ENCODE peak calls at places on chromosomes 3 and 15, in five cellular contexts. X is GM12878, H is NT2/D1, R is K562, K is HepG2. W is an unnamed sample.
A peak's percentile ranks its signal among the peaks of the same experiment; 100 is the strongest.

GRCh38 chr3:69145688-69146087 is 23.3 kb upstream of the LMOD3 start:
- DNase-seq in H (no peak), X (no peak), R (no peak), K (no peak), W (no peak)

GRCh38 chr15:84992157-84992940 is 10.7 kb downstream of the PDE8A start:
- DNase-seq in X (no peak), K (peak; percentile 49), H (no peak), R (peak; percentile 53), W (peak; percentile 93)

GRCh38 chr15:52241489-52241888 is 50.3 kb upstream of the GNB5 start:
- DNase-seq in X (no peak), H (no peak), K (no peak), R (no peak), W (no peak)

GRCh38 chr15:27495963-27496459 is 525.0 kb downstream of the GABRG3 start:
- DNase-seq in K (no peak), R (peak; percentile 3), X (no peak), H (no peak), W (no peak)

GRCh38 chr3:95418251-95418650 is 1355.4 kb downstream of the NSUN3 start:
- DNase-seq in R (no peak), X (no peak), H (no peak), K (no peak), W (no peak)

GRCh38 chr3:114221881-114222264 is 15.5 kb downstream of the ZNF80 start:
- DNase-seq in R (no peak), K (no peak), H (no peak), X (no peak), W (no peak)

GRCh38 chr3:99365396-99365795 is 273.0 kb upstream of the COL8A1 start:
- DNase-seq in K (no peak), R (no peak), H (no peak), X (no peak), W (no peak)

GRCh38 chr3:44948239-44948638 is 27.7 kb downstream of the ZDHHC3 start:
- DNase-seq in X (no peak), K (no peak), H (no peak), R (no peak), W (no peak)

GRCh38 chr3:185656321-185656840 is 70.3 kb downstream of the SENP2 start:
- DNase-seq in X (no peak), R (no peak), K (no peak), H (no peak), W (no peak)

GRCh38 chr3:159732172-159733111 is 256.2 kb upstream of the IL12A start:
- DNase-seq in H (no peak), K (no peak), X (no peak), R (no peak), W (peak; percentile 27)

GRCh38 chr3:159892171-159892791 is 96.4 kb upstream of the IL12A start:
- DNase-seq in X (no peak), K (no peak), R (no peak), H (no peak), W (no peak)

GRCh38 chr15:55897560-55898336 is 95.7 kb downstream of the NEDD4 start:
- DNase-seq in K (peak; percentile 41), R (peak; percentile 65), H (peak; percentile 16), X (no peak), W (no peak)

GRCh38 chr3:177657243-177657642 is 460.0 kb upstream of the TBL1XR1 start:
- DNase-seq in R (no peak), H (no peak), K (no peak), X (no peak), W (no peak)

GRCh38 chr3:123926396-123926795 is 34.6 kb downstream of the CCDC14 start:
- DNase-seq in H (no peak), X (no peak), K (no peak), R (no peak), W (no peak)

GRCh38 chr15:37076543-37076942 is 23.8 kb downstream of the MEIS2 start:
- DNase-seq in K (no peak), R (no peak), H (no peak), X (no peak), W (no peak)

GRCh38 chr3:55544219-55544618 is 57.1 kb upstream of the WNT5A start:
- DNase-seq in R (no peak), H (no peak), X (no peak), K (no peak), W (no peak)

GRCh38 chr3:125137432-125138033 is 75.0 kb downstream of the SLC12A8 start:
- DNase-seq in R (no peak), H (no peak), X (no peak), K (no peak), W (no peak)

GRCh38 chr3:195809291-195809785 is 2.4 kb downstream of the MUC4 start:
- DNase-seq in K (no peak), X (no peak), R (no peak), H (no peak), W (no peak)

GRCh38 chr3:108124337-108125150 is 33.7 kb upstream of the CD47 start:
- DNase-seq in H (peak; percentile 15), R (peak; percentile 73), X (peak; percentile 96), K (no peak), W (no peak)

GRCh38 chr3:16118396-16118795 is 56.1 kb upstream of the GALNT15 start:
- DNase-seq in R (no peak), K (no peak), H (no peak), X (no peak), W (no peak)

GRCh38 chr3:129625071-129625874 is 18.8 kb upstream of the PLXND1 start:
- DNase-seq in R (no peak), K (no peak), H (no peak), X (no peak), W (no peak)

GRCh38 chr3:13338231-13338630 is 81.9 kb downstream of the NUP210 start:
- DNase-seq in R (peak; percentile 25), H (no peak), K (no peak), X (no peak), W (no peak)

GRCh38 chr3:33440578-33441321 is 545 bp upstream of the UBP1 start:
- DNase-seq in H (peak; percentile 99), X (peak; percentile 100), R (peak; percentile 100), K (peak; percentile 100), W (peak; percentile 100)

GRCh38 chr15:100276519-100276918 is 65.3 kb downstream of the ADAMTS17 start:
- DNase-seq in R (no peak), H (no peak), K (no peak), X (no peak), W (no peak)
- TF ChIP-seq ZNF274 in R (no peak), H (no peak), K (no peak), X (no peak), W (no peak)

DNA sequence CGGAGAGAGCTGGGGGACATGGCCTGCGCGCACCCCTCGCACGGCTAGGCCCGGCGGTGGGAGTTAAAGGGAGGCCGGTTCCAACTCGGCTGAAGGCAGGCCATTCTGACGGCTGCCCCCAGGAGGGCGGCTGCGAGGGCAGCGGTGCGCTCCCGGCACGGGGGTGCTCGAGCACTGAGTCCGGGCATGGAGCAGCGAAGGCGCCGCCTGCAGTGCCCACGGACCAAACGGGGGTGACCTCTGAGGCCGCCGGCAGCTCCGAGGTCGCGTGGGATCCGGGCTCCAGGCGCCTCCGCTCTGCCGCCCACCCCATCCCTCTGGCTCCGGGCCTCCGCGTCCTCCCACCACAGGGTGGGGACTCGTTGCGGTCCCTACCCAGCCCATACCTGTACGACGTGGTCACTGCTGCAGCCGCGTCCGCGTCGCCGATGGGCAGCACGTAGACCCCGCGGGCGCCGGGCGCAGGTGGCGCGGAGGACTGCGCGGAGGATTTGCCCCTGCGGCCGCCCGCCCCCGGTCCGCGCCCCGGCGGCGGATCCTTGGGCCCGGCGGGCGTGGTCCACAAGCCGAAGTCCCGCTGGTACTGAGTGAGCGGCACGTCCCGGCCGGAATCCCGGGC is 507 bp downstream of the MAP6D1 start:
- DNase-seq in X (no peak), K (no peak), R (no peak), H (no peak), W (no peak)
- TF ChIP-seq ZNF274 in X (no peak), K (no peak), R (no peak), H (no peak), W (no peak)

GRCh38 chr3:59064728-59065127 is 14.9 kb upstream of the CFAP20DC start:
- DNase-seq in R (no peak), K (no peak), H (no peak), X (no peak), W (no peak)

GRCh38 chr3:59069838-59070237 is 20.0 kb upstream of the CFAP20DC start:
- DNase-seq in K (no peak), X (no peak), H (no peak), R (no peak), W (no peak)

GRCh38 chr3:59065240-59065639 is 15.4 kb upstream of the CFAP20DC start:
- DNase-seq in R (no peak), X (no peak), K (no peak), H (no peak), W (no peak)

DNA sequence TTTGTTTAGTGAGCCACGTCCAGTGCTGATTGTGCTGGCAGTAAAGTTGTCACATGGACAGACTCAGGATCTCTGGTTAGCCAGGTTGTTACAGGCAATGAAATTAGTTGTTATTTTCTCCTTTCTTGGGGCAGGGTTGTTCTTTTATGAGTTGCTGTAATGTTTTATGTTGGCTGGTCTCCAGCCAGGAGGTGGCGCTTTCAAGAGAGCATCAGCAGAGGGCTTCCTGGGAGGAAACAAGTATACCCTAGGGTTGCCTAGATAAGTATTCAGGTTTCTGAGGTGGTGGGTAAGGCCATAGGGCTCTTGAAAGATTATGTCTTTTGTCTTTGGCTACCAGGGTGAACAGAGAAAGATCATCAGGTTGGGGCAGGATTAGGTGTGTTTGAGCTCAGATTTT is 14.5 kb upstream of the CFAP20DC start:
- DNase-seq in H (no peak), X (no peak), R (peak; percentile 6), K (no peak), W (peak; percentile 13)
- TF ChIP-seq ZNF274 in H (no peak), X (no peak), R (no peak), K (no peak), W (no peak)

GRCh38 chr15:44775923-44776322 is 39.6 kb downstream of the TRIM69 start:
- DNase-seq in X (no peak), H (no peak), K (no peak), R (no peak), W (no peak)
- TF ChIP-seq ZNF274 in X (no peak), H (no peak), K (no peak), R (no peak), W (no peak)

DNA sequence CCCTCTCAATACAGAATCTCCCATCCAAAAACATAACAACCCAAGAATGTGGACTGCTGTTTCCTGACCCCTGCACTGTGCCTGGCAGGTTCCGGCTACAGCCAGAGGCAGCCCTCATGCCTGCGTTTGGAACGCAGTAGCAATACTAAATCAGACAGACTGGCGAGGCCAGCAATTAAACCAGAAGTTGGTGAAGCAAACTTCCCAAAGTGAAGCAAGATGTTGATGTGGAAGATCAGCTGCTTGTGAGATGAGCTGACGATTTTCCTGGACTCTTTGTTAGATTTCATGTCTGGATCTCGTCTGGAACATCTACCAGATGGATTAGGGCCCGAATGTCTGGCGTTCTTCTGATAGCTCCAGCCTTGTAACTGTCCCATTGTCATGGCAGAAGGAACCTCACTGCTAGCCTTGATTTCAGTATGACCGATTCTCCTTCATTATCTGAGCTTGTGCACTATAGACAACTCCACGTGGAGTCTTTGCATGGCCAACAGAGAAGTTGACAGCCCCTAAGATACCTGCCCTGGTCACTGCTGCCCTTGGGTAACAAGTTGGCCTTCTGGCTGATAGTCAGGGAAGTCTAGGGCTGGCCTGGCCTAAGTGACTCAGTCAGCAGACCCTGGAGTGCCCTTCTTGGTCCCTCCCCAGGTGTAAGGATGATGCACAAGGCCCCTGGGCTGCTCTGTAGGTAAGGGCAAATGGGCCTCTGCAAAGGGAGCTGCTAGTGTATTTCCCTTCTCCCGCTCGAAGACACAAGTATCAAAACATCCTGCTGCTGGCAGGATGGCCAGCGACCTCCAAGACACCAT is 126.5 kb downstream of the ADAMTS17 start:
- DNase-seq in X (no peak), H (no peak), R (no peak), K (no peak), W (no peak)
- TF ChIP-seq ZNF274 in X (no peak), H (no peak), R (no peak), K (no peak), W (no peak)